ENCODE peak calls at places on chromosomes 3 and 15, in four cellular contexts. S is H9, O is K562, U is stomach. T is an unnamed sample.

GRCh38 chr3:5017953-5018531 is 38.8 kb downstream of the BHLHE40 start:
- DNase-seq in S (no peak), U (peak; percentile 59), O (peak; percentile 54), T (no peak)

GRCh38 chr3:39849992-39850706 is 40.7 kb downstream of the MYRIP start:
- DNase-seq in U (no peak), O (no peak), S (no peak), T (peak; percentile 57)

GRCh38 chr15:78316211-78317077 is 17.0 kb upstream of the SKIC8 start:
- DNase-seq in U (peak; percentile 61), S (peak; percentile 54), O (no peak), T (no peak)

GRCh38 chr3:25679166-25679565 is 14.5 kb upstream of the TOP2B start:
- DNase-seq in O (no peak), S (no peak), U (no peak), T (no peak)

GRCh38 chr3:102827386-102827785 is 392.6 kb downstream of the ZPLD1 start:
- DNase-seq in U (no peak), S (no peak), O (no peak), T (no peak)

GRCh38 chr15:92050220-92050898 is 196.9 kb downstream of the SLCO3A1 start:
- DNase-seq in U (no peak), S (no peak), O (no peak), T (no peak)

GRCh38 chr3:43790060-43790459 is 99.3 kb downstream of the ABHD5 start:
- DNase-seq in S (peak; percentile 10), O (no peak), U (no peak), T (no peak)

GRCh38 chr15:35624881-35625280 is 78.9 kb upstream of the DPH6 start:
- DNase-seq in S (no peak), U (no peak), O (no peak), T (no peak)

GRCh38 chr15:41801850-41802455 is 25.9 kb upstream of the JMJD7 start:
- DNase-seq in O (no peak), S (no peak), U (no peak), T (no peak)

GRCh38 chr15:70783610-70784021 is 20.3 kb upstream of the UACA start:
- DNase-seq in S (no peak), U (peak; percentile 36), O (no peak), T (no peak)

GRCh38 chr15:26720546-26720945 is 52.3 kb downstream of the GABRB3 start:
- DNase-seq in U (no peak), O (no peak), S (no peak), T (no peak)

GRCh38 chr3:87855626-87856025 is 203.2 kb downstream of the CGGBP1 start:
- DNase-seq in O (no peak), S (no peak), U (no peak), T (no peak)

GRCh38 chr15:70526221-70526973 is 237.0 kb downstream of the UACA start:
- DNase-seq in O (no peak), U (no peak), S (peak; percentile 13), T (peak; percentile 80)

GRCh38 chr3:133669949-133670524 is 8.3 kb upstream of the TOPBP1 start:
- DNase-seq in O (no peak), S (no peak), U (no peak), T (no peak)

GRCh38 chr15:48679952-48680351 is 34.4 kb upstream of the FBN1 start:
- DNase-seq in O (no peak), S (no peak), U (no peak), T (no peak)

GRCh38 chr3:5002174-5002870 is 23.1 kb downstream of the BHLHE40 start:
- DNase-seq in S (no peak), U (no peak), O (peak; percentile 86), T (no peak)

GRCh38 chr15:67750371-67750770 is 74.9 kb upstream of the SKOR1 start:
- DNase-seq in U (no peak), O (no peak), S (no peak), T (peak; percentile 79)

GRCh38 chr3:126339466-126339865 is 17.7 kb downstream of the KLF15 start:
- DNase-seq in S (no peak), O (no peak), U (no peak), T (no peak)

GRCh38 chr3:134308350-134308891 is 57.8 kb upstream of the RYK start:
- DNase-seq in U (peak; percentile 89), S (peak; percentile 89), O (peak; percentile 62), T (peak; percentile 89)

GRCh38 chr3:194370753-194371152 is 1.2 kb upstream of the LRRC15 start:
- DNase-seq in S (no peak), O (no peak), U (no peak), T (no peak)

GRCh38 chr15:64651573-64652260 is 123.7 kb downstream of the RBPMS2 start:
- DNase-seq in S (peak; percentile 45), O (no peak), U (no peak), T (peak; percentile 57)

GRCh38 chr15:67018451-67018850 is 47.0 kb upstream of the SMAD3 start:
- DNase-seq in S (no peak), U (no peak), O (no peak), T (no peak)

GRCh38 chr3:142846779-142847577 is 41.9 kb downstream of the PCOLCE2 start:
- DNase-seq in U (no peak), S (no peak), O (no peak), T (no peak)

GRCh38 chr15:71547066-71547465 is 263.3 kb upstream of the NR2E3 start:
- DNase-seq in O (no peak), U (peak; percentile 47), S (no peak), T (no peak)

GRCh38 chr3:176206809-176207208 is 990.5 kb downstream of the TBL1XR1 start:
- DNase-seq in S (no peak), U (no peak), O (no peak), T (no peak)

GRCh38 chr3:123880998-123881561 is 3.1 kb downstream of the MYLK start:
- DNase-seq in U (no peak), O (no peak), S (peak; percentile 46), T (peak; percentile 57)

GRCh38 chr3:13825317-13825590 is 54.6 kb downstream of the WNT7A start:
- DNase-seq in U (no peak), S (no peak), O (no peak), T (no peak)

GRCh38 chr3:71407833-71408232 is 175.7 kb downstream of the FOXP1 start:
- DNase-seq in S (no peak), U (no peak), O (no peak), T (peak; percentile 81)

GRCh38 chr3:152842423-152842822 is 7.5 kb downstream of the P2RY1 start:
- DNase-seq in S (no peak), O (no peak), U (no peak), T (no peak)

GRCh38 chr15:85649372-85649771 is 145.4 kb downstream of the KLHL25 start:
- DNase-seq in U (no peak), O (no peak), S (no peak), T (no peak)

GRCh38 chr15:29554531-29554930 is 267.7 kb downstream of the TJP1 start:
- DNase-seq in O (no peak), U (no peak), S (no peak), T (no peak)

GRCh38 chr3:124833710-124834332 is 53.3 kb downstream of the ITGB5 start:
- DNase-seq in S (no peak), U (no peak), O (no peak), T (no peak)

GRCh38 chr15:92393287-92393993 is at the start of gene ST8SIA2:
- DNase-seq in O (no peak), U (no peak), S (peak; percentile 76), T (no peak)

DNA sequence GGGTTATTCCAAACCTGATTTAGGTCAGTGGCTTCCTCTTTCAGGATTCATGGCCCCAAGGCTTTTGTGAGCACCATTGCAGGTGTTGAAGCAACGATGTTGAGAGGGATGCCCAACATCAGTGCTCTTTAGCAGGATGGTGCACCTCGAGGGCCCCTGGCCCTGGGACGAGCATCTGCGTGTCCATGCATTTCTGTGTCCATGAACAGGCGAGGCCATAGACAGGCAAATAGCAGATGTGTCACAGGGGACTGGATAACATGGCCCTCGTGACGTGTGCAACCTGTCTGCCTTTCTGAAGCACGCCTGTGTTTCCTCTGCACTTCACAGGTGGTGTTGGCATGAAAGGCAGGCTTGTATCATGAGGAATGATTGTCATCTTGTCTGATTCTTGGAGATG is 132.3 kb downstream of the SNRPN start:
- DNase-seq in S (peak; percentile 15), O (no peak), U (peak; percentile 20), T (no peak)
- H3K9me3 ChIP-seq in S (peaks cover 65% of the 10 kb centered on the region), O (no peaks in the 10 kb centered on the region), U (peaks cover 99% of the 10 kb centered on the region), T (peaks cover 14% of the 10 kb centered on the region)

DNA sequence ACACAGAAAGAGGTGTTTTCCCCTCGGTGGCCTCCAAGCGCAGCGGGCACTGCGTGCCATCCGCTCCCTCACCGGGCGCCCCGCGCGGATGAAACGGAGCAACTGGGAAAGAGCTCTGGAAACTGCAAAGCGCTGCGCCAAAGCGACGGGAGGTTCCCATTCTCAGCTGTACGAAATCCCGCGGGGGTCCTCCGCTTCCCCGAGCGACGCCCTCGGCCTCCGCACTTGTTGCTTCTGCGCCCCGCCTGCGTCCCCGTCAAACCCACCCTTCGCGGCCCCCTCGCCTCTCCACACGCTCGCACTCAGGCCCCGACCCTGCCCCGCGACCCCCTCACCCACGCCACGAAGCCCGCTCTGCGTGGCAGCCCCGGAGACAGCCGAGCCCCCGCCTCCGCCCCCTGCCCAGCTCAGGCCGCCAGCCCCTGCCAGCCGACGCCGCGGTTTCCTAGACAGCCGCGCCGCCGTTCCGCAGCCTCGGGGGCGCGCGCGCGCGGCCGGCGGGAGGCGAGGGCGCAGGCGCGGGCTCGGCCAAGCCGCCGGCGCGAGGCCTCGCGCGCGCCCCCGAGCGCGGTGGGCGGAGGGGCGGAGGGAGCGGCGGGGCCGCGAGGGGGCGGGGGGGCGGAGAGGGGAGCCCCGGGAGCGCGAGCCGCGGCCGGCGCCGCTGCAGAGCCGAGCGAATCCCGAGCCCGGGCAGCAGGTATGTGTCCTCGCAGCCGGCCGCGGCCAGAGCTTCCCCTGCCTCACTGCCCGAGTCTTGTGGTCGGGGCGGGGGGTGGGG is at the start of gene TMEM266:
- DNase-seq in S (peak; percentile 74), O (peak; percentile 73), U (peak; percentile 43), T (no peak)
- H3K27me3 ChIP-seq in S (no peaks in the 10 kb centered on the region), O (peaks cover 34% of the 10 kb centered on the region), U (no peaks in the 10 kb centered on the region), T (no peaks in the 10 kb centered on the region)

GRCh38 chr3:6108957-6109356 is 752.0 kb upstream of the GRM7 start:
- DNase-seq in S (no peak), O (no peak), U (no peak), T (no peak)
- H3K9me3 ChIP-seq in S (no peaks in the 10 kb centered on the region), O (peaks cover 2% of the 10 kb centered on the region), U (no peaks in the 10 kb centered on the region), T (no peaks in the 10 kb centered on the region)

GRCh38 chr15:90683876-90684275 is 33.3 kb upstream of the BLM start:
- DNase-seq in O (no peak), U (no peak), S (no peak), T (no peak)
- H3K27me3 ChIP-seq in O (no peaks in the 10 kb centered on the region), U (no peaks in the 10 kb centered on the region), S (no peaks in the 10 kb centered on the region), T (no peaks in the 10 kb centered on the region)

GRCh38 chr15:23835944-23836343 is 148.8 kb upstream of the NDN start:
- DNase-seq in O (no peak), U (no peak), S (no peak), T (no peak)
- H3K9me3 ChIP-seq in O (no peaks in the 10 kb centered on the region), U (peaks cover 4% of the 10 kb centered on the region), S (peaks cover 17% of the 10 kb centered on the region), T (peaks cover 33% of the 10 kb centered on the region)

T was measured in Karpas-422.